ENCODE peak calls at places on chromosomes 13 and 19, in four cellular contexts. C, J, M and V are unnamed samples.

GRCh38 chr13:23620613-23621315 is 50.6 kb downstream of the TNFRSF19 start:
- DNase-seq in J (no peak), M (no peak), C (no peak), V (no peak)

GRCh38 chr13:76848596-76848995 is 37.6 kb downstream of the KCTD12 start:
- DNase-seq in J (no peak), M (peak), C (no peak), V (no peak)

GRCh38 chr13:108830916-108831315 is 201.5 kb downstream of the MYO16 start:
- DNase-seq in M (no peak), C (no peak), J (no peak), V (no peak)

GRCh38 chr19:48718711-48719231 is 754 bp downstream of the MAMSTR start:
- DNase-seq in J (no peak), C (peak), M (no peak), V (no peak)

GRCh38 chr13:50969691-50970090 is 60.1 kb downstream of the RNASEH2B start:
- DNase-seq in M (peak), C (no peak), J (no peak), V (no peak)

GRCh38 chr13:43915451-43915850 is 35.7 kb downstream of the LACC1 start:
- DNase-seq in J (no peak), C (no peak), M (no peak), V (no peak)

GRCh38 chr13:93218583-93218982 is 8.0 kb upstream of the GPC6 start:
- DNase-seq in J (no peak), M (no peak), C (no peak), V (no peak)

GRCh38 chr13:45167611-45168554 is 33.0 kb downstream of the KCTD4 start:
- DNase-seq in M (no peak), J (peak), C (no peak), V (peak)

GRCh38 chr19:3038214-3038613 is 9.1 kb upstream of the TLE2 start:
- DNase-seq in M (no peak), C (no peak), J (no peak), V (no peak)

GRCh38 chr19:49338023-49338677 is 2.9 kb downstream of the CD37 start:
- DNase-seq in M (no peak), J (no peak), C (peak), V (peak)

GRCh38 chr13:86877449-86877848 is 793.7 kb upstream of the SLITRK5 start:
- DNase-seq in C (no peak), J (no peak), M (no peak), V (no peak)

GRCh38 chr19:48470281-48470680 is 1.1 kb downstream of the CYTH2 start:
- DNase-seq in M (peak), J (no peak), C (no peak), V (no peak)

GRCh38 chr19:14354445-14354844 is 26.8 kb upstream of the ADGRE5 start:
- DNase-seq in C (no peak), M (no peak), J (no peak), V (no peak)

GRCh38 chr19:47310819-47311218 is 1.2 kb downstream of the C5AR1 start:
- DNase-seq in J (no peak), M (no peak), C (no peak), V (peak)

GRCh38 chr13:80533175-80533574 is 192.2 kb upstream of the SPRY2 start:
- DNase-seq in J (no peak), M (no peak), C (no peak), V (no peak)

GRCh38 chr19:18649371-18650047 is 12.7 kb downstream of the KLHL26 start:
- DNase-seq in C (peak), J (no peak), M (no peak), V (no peak)

GRCh38 chr19:1814833-1815604 is 2.9 kb upstream of the ATP8B3 start:
- DNase-seq in J (no peak), M (peak), C (no peak), V (no peak)

GRCh38 chr13:75715598-75716523 is 79.7 kb downstream of the LMO7 start:
- DNase-seq in C (no peak), J (no peak), M (no peak), V (no peak)

GRCh38 chr19:35294328-35294727 is 2.4 kb downstream of the MAG start:
- DNase-seq in C (no peak), M (no peak), J (no peak), V (no peak)

GRCh38 chr19:18310966-18311365 is 11.9 kb downstream of the LSM4 start:
- DNase-seq in M (no peak), J (no peak), C (no peak), V (no peak)

GRCh38 chr19:33883869-33884519 is 87.3 kb downstream of the KCTD15 start:
- DNase-seq in M (no peak), C (peak), J (no peak), V (peak)

GRCh38 chr19:19544257-19545127 is 6.4 kb downstream of the CILP2 start:
- DNase-seq in M (no peak), C (peak), J (no peak), V (no peak)

GRCh38 chr19:51467864-51468544 is 9.8 kb upstream of the SIGLEC8 start:
- DNase-seq in J (no peak), C (no peak), M (no peak), V (no peak)

GRCh38 chr19:35755550-35756371 is 1.1 kb downstream of the HSPB6 start:
- DNase-seq in M (no peak), C (peak), J (peak), V (peak)

GRCh38 chr13:45621950-45622349 is 6.4 kb upstream of the ERICH6B start:
- DNase-seq in C (no peak), J (no peak), M (no peak), V (no peak)

GRCh38 chr19:19059837-19060611 is 3.8 kb upstream of the SLC25A42 start:
- DNase-seq in M (no peak), J (peak), C (no peak), V (no peak)

GRCh38 chr13:31543190-31543589 is 196.1 kb upstream of the RXFP2 start:
- DNase-seq in C (no peak), J (no peak), M (no peak), V (no peak)

GRCh38 chr13:31545616-31546015 is 193.7 kb upstream of the RXFP2 start:
- DNase-seq in C (no peak), M (no peak), J (no peak), V (no peak)

GRCh38 chr13:31538067-31539042 is 201.0 kb upstream of the RXFP2 start:
- DNase-seq in M (no peak), J (no peak), C (no peak), V (no peak)

DNA sequence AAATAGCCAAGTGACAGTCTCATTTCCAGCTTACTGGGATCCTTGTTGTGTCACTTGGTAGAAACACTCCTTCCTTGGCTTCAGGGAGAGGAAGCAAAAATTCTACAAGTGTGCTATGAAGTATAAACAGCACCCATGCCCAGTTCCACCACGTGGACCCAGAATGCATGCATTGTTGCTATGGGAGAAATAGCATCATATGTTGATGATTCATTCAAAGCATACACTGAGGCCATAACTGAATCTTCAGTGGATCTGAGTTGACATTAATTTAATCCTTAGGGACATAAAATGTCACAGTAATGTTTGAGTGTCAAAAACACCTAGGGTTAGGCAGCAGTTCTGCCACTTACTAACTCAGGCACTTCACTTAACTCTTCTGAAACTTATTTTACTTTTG is 199.0 kb upstream of the RXFP2 start:
- DNase-seq in M (no peak), J (no peak), C (no peak), V (no peak)
- TF ChIP-seq CTCF in M (no peak), J (no peak), C (no peak), V (no peak)

GRCh38 chr13:114023716-114024602 is 50.1 kb upstream of the C13orf46 start:
- DNase-seq in J (no peak), C (no peak), M (peak), V (no peak)

GRCh38 chr13:114022876-114023275 is 49.0 kb upstream of the C13orf46 start:
- DNase-seq in C (no peak), M (peak), J (no peak), V (no peak)

GRCh38 chr13:114022309-114022669 is 48.4 kb upstream of the C13orf46 start:
- DNase-seq in J (no peak), C (no peak), M (peak), V (no peak)

GRCh38 chr13:114020750-114021463 is 47.0 kb upstream of the C13orf46 start:
- DNase-seq in M (peak), C (no peak), J (no peak), V (no peak)

DNA sequence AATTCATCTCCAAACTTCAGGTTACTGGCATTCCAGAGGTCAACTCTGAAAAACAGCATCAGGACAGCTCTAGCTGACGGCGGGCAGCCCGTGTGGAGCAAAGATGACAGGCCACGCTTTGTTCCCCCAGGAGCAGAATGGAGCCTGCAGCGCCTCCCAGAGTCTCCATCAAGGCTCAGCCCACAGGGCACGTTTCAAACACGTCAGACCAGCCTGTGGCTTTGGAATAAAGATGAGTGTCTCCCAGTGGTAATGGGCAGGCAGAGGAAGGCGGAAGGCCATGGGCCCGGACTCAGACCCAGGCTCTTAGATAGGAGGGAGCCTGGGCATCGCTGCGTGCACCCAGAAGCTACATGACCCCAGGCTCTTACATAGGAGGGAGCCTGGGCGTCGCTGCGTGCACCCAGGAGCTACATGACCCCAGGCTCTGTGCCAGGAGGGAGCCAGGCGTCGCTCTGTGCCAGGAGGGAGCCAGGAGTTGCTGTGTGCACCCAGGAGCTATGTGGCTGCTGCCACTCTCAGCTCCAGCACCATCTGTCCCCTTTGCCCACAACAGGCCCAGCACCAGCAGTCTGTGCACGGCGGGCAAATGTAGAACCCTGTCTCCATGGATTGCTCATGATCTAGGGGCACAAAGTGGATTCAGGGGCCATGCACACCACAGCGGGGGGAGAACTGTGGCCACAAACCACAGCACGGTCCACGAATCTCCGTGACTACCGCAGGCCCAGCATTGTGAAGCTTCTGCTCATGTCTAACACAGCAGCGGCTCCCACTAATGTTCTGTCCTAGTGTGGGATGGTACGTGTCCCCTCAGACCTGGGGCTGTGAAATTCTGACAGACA is 47.8 kb upstream of the C13orf46 start:
- DNase-seq in C (no peak), M (peak), J (no peak), V (no peak)
- TF ChIP-seq CTCF in C (no peak), M (no peak), J (no peak), V (no peak)

GRCh38 chr19:5648464-5648863 is 25.6 kb downstream of the SAFB start:
- DNase-seq in M (no peak), C (no peak), J (no peak), V (no peak)

GRCh38 chr19:5643060-5643459 is 20.2 kb downstream of the SAFB start:
- DNase-seq in J (no peak), M (no peak), C (no peak), V (no peak)

GRCh38 chr19:5644051-5644450 is 21.2 kb downstream of the SAFB start:
- DNase-seq in M (no peak), C (no peak), J (no peak), V (no peak)

GRCh38 chr19:5645409-5645808 is 22.5 kb downstream of the SAFB start:
- DNase-seq in C (no peak), J (no peak), M (no peak), V (no peak)

DNA sequence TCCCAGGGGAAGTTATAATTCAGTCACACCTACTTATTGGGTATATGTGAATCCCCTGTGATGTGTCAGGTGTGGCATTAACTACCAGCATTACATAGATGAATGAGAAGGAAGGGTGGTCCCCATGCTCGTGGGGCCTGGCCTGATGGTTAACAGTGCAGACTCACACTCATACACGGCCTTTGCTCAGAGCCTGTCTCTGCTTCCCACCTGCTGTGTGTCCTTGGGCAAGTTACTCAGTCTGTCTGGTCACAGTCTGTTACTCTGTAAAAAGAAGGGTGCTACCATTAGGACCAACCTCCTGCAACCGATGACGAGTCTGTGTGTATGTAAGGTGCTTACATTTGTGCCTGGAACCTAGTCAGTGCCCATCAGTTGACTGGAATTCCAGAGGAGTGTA is 23.8 kb downstream of the SAFB start:
- DNase-seq in J (no peak), C (no peak), M (no peak), V (no peak)
- TF ChIP-seq CTCF in J (no peak), C (no peak), M (no peak), V (no peak)

DNA sequence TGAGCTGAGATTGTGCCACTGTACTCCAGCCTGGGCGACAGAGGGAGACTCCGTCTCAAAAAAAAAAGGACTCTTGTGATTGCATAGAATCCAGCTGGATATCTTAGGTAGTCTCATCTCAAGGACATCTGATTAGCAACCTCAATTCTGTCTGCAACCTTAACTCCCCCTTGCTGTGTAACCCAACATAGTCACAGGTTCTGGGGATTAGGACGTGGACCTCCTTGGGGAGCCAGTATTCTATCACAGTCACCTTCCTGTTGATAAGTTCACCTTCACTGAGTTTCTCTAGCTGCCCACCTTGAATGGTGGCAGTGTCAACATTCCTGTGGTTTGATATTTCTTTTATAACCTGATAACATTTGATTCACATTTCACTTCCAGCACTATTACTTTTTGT is 27.2 kb downstream of the GPR18 start:
- DNase-seq in J (no peak), M (no peak), C (no peak), V (no peak)
- TF ChIP-seq CTCF in J (no peak), M (no peak), C (no peak), V (no peak)

DNA sequence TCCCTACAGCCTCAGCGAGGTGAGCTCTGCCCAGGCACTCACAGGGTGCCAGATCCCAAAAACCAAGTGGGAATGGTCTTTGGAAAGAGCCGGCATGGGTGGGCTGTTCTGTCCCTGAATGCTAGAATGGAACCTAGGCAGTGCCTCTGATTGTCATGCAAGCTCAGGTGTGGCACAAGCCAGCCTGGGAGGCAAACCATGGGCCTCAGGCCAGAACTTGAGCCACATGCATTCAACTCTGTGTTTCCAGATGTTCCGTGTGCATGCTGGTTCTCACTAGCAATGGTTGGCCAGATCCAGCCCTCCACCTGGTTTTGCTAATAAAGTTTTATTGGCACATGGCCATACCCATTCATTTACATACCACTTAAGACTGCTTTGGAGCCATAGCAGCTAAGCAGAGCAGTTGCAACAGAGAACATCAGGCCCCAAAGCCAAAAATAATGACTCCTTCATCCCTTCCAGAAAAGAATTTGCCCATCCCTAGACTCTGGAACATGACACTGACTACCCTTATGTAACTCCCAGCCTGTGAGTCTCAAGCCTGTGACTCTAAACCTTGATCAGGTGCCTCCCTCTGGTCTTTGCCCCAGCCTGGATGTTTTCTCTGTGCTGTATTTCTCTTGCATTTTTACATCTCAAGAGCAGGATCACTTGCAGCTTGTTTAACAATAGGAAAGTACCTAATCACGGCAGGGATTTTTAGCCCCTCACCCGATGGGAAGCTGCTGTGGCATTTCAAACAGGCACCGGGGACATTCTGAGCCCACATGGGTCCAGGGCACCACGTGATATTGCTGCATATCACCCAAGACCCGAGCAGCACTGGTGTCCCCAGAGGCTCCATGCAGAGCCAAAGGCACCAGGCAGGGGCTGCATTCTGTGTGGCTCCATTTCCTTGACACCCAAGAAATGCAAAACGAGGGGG is 55.4 kb upstream of the USE1 start:
- DNase-seq in M (no peak), J (no peak), C (no peak), V (no peak)
- TF ChIP-seq CTCF in M (no peak), J (no peak), C (no peak), V (no peak)

GRCh38 chr13:104106705-104107393 is 1040.6 kb upstream of the SLC10A2 start:
- DNase-seq in C (no peak), M (no peak), J (no peak), V (peak)
- TF ChIP-seq CTCF in C (no peak), M (no peak), J (no peak), V (no peak)

DNA sequence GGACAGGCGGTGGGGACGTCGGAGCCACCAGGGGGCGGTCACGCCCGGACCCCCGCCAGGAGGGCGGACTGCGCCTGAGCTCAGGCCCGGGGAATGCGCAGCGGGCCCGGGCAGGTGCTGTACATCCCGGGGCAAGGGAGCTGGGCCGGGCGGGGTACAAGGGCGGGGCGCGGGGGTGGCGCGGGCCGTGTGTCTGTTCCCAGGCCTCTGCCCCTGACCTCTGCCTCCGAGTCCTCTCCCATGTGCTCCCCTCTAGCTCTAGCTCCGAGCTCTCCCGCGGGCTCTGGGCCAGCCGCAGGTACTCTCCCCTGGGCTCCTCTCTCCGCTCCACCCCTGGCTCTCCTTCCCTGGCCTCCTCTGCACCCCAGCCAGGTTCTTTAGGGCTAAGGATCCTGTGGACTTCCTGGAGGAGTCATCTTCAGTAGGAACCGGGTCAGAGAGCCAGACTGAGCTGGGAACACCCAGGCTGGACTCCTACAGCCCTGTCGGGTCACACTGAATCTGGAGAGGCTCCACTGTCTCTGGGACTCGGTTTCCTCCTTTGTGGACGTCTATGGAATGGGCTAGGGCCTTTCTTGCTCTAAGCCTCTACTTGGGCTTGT is 2.3 kb downstream of the PPP1R13L start:
- DNase-seq in J (peak), M (peak), C (no peak), V (peak)
- TF ChIP-seq CTCF in J (no peak), M (peak), C (peak), V (peak)

GRCh38 chr19:15456871-15457700 is 7.3 kb downstream of the RASAL3 start:
- DNase-seq in C (no peak), J (no peak), M (no peak), V (peak)

GRCh38 chr19:15454371-15454800 is 4.6 kb upstream of the WIZ start:
- DNase-seq in J (no peak), M (no peak), C (no peak), V (peak)

GRCh38 chr19:15455996-15456395 is 6.2 kb upstream of the WIZ start:
- DNase-seq in C (no peak), M (no peak), J (no peak), V (no peak)

GRCh38 chr19:15456441-15456840 is 6.7 kb upstream of the WIZ start:
- DNase-seq in C (no peak), M (no peak), J (no peak), V (no peak)

GRCh38 chr19:15457701-15458484 is 6.5 kb downstream of the RASAL3 start:
- DNase-seq in J (no peak), M (no peak), C (no peak), V (no peak)
- TF ChIP-seq CTCF in J (no peak), M (no peak), C (no peak), V (no peak)